ENCODE peak calls at places on chromosome 17, in seven cellular contexts. O is osteocyte; B is testis; G is CD4-positive, alpha-beta T cell; K is brain microvascular endothelial cell; Z is tibial artery; F is Caco-2. I is an unnamed sample.

GRCh38 chr17:50918933-50919296 is 52.8 kb upstream of the TOB1 start:
- DNase-seq in G (no peak), O (no peak), K (no peak), Z (no peak), B (no peak), F (no peak), I (no peak)

GRCh38 chr17:17826942-17827785 is 9.6 kb downstream of the SREBF1 start:
- DNase-seq in G (no peak), F (no peak), K (no peak), O (no peak), Z (no peak), B (no peak), I (no peak)

GRCh38 chr17:63699638-63700527 is at the start of gene LIMD2:
- DNase-seq in B (peak; percentile 30), G (peak; percentile 91), O (no peak), K (no peak), F (no peak), Z (no peak), I (no peak)

GRCh38 chr17:82405051-82405450 is 13.1 kb upstream of the HEXD start:
- DNase-seq in K (no peak), Z (no peak), O (no peak), G (no peak), B (no peak), F (no peak), I (no peak)

GRCh38 chr17:67836205-67836987 is 11.1 kb downstream of the BPTF start:
- DNase-seq in O (no peak), B (no peak), K (peak; percentile 28), Z (no peak), G (no peak), F (no peak), I (no peak)

GRCh38 chr17:42577532-42578281 is at the start of gene PSMC3IP:
- DNase-seq in G (peak; percentile 93), K (peak; percentile 92), Z (peak; percentile 96), F (peak; percentile 95), B (peak; percentile 97), O (peak; percentile 97), I (peak; percentile 94)

GRCh38 chr17:39781028-39781800 is 43.5 kb downstream of the GRB7 start:
- DNase-seq in B (no peak), Z (no peak), G (no peak), K (no peak), F (no peak), O (no peak), I (no peak)

GRCh38 chr17:35740997-35741931 is 9.8 kb downstream of the RASL10B start:
- DNase-seq in G (no peak), K (no peak), B (peak; percentile 27), F (no peak), O (no peak), Z (no peak), I (no peak)

GRCh38 chr17:62705781-62706597 is 78.5 kb downstream of the MRC2 start:
- DNase-seq in Z (no peak), O (no peak), K (no peak), G (no peak), B (peak; percentile 84), F (no peak), I (no peak)

GRCh38 chr17:3739422-3740124 is 15.9 kb downstream of the HASPIN start:
- DNase-seq in K (no peak), F (no peak), O (no peak), Z (no peak), G (no peak), B (no peak), I (no peak)

GRCh38 chr17:57271821-57272220 is 15.5 kb downstream of the MSI2 start:
- DNase-seq in B (no peak), K (no peak), F (no peak), O (no peak), Z (no peak), G (no peak), I (no peak)

GRCh38 chr17:80526116-80526910 is 18.3 kb upstream of the RPTOR start:
- DNase-seq in K (no peak), B (no peak), Z (no peak), O (no peak), G (no peak), F (no peak), I (no peak)
- TF ChIP-seq CTCF in K (no peak), B (no peak), Z (no peak), O (no peak), G (no peak), F (no peak), I (no peak)

GRCh38 chr17:41498276-41498675 is 7.1 kb downstream of the KRT13 start:
- DNase-seq in K (no peak), Z (no peak), F (no peak), G (no peak), B (no peak), O (no peak), I (no peak)
- TF ChIP-seq CTCF in K (no peak), Z (no peak), F (no peak), G (no peak), B (no peak), O (no peak), I (no peak)

GRCh38 chr17:70622382-70623260 is 453.3 kb downstream of the KCNJ2 start:
- DNase-seq in K (peak; percentile 15), F (peak; percentile 50), O (no peak), Z (no peak), G (no peak), B (peak; percentile 31), I (no peak)
- TF ChIP-seq CTCF in K (peak; percentile 86), F (peak; percentile 80), O (peak; percentile 70), Z (no peak), G (no peak), B (no peak), I (peak; percentile 79)

GRCh38 chr17:9906616-9907015 is 1.5 kb upstream of the RCVRN start:
- DNase-seq in Z (no peak), G (no peak), K (no peak), F (no peak), O (no peak), B (no peak), I (no peak)

GRCh38 chr17:9907131-9907530 is 2.1 kb upstream of the RCVRN start:
- DNase-seq in G (no peak), K (no peak), O (no peak), F (no peak), Z (no peak), B (no peak), I (no peak)

GRCh38 chr17:9904277-9905077 is 594 bp downstream of the RCVRN start:
- DNase-seq in F (no peak), B (no peak), G (no peak), K (no peak), Z (no peak), O (no peak), I (no peak)

GRCh38 chr17:9905078-9905415 is at the start of gene RCVRN:
- DNase-seq in O (no peak), Z (no peak), B (no peak), K (no peak), G (no peak), F (no peak), I (no peak)

DNA sequence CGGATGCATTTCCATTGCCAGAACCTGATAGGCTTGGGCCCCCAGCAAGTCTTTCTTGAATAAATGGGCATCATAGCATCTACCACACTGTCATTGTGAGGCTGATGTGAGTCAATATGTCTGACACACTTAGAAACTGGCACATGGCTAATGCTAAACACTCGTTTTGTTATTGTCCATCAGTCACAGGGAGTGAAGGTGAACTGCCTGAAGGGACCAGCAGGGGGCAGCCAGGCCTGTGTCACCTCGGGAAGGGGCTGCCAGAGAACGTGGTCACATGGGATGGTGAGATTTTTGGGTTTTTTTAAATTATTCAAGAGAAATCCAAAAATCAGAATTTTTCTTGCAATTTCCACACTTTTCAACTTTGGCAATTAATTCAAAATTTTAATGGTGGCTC is 831 bp upstream of the RCVRN start:
- DNase-seq in B (peak; percentile 67), G (no peak), F (no peak), O (no peak), K (no peak), Z (peak; percentile 50), I (no peak)
- TF ChIP-seq CTCF in B (peak; percentile 46), G (no peak), F (peak; percentile 21), O (peak; percentile 54), K (peak; percentile 63), Z (peak; percentile 26), I (peak; percentile 76)

GRCh38 chr17:14061666-14062560 is 7.4 kb upstream of the COX10 start:
- DNase-seq in F (no peak), K (peak; percentile 65), B (no peak), G (no peak), Z (no peak), O (no peak), I (no peak)
- TF ChIP-seq CTCF in F (no peak), K (peak; percentile 36), B (no peak), G (no peak), Z (no peak), O (no peak), I (no peak)

DNA sequence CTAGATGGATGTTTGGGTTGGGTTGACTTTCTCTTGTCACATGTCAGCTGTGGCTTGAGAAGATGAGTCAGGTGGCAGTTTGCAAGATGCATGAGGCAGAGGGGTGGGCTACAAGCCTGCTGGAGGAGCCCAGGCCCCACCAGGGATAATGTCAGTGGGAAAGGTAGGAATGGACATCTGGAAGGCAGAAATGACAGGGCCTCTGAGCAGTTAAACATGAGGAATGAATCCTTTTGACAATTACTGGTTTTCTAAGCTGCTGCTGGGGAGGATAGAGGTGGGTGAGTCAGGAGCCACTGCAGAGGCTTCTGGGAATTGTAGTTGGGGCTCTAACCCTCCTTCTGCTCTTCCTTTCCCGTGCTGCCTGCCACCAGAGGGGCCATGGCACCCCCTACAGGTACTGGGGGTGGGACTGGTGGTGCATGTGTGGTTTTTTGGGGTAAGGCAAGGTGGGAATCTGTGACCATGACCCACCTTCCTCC is 15.7 kb downstream of the SLC52A1 start:
- DNase-seq in O (no peak), Z (no peak), F (no peak), G (peak; percentile 51), K (no peak), B (no peak), I (no peak)
- TF ChIP-seq CTCF in O (no peak), Z (no peak), F (no peak), G (peak; percentile 29), K (peak; percentile 37), B (no peak), I (no peak)

GRCh38 chr17:72433797-72434196 is 313.0 kb downstream of the SOX9 start:
- DNase-seq in O (no peak), G (no peak), Z (no peak), K (no peak), F (no peak), B (no peak), I (no peak)

GRCh38 chr17:72432143-72432604 is 311.4 kb downstream of the SOX9 start:
- DNase-seq in B (peak; percentile 23), K (no peak), G (no peak), Z (no peak), F (no peak), O (no peak), I (no peak)

GRCh38 chr17:72429066-72429638 is 308.3 kb downstream of the SOX9 start:
- DNase-seq in F (no peak), K (no peak), G (no peak), Z (no peak), O (no peak), B (no peak), I (no peak)

GRCh38 chr17:72432881-72433280 is 312.1 kb downstream of the SOX9 start:
- DNase-seq in K (no peak), B (no peak), O (no peak), F (no peak), Z (no peak), G (no peak), I (no peak)

GRCh38 chr17:72430611-72431432 is 310.0 kb downstream of the SOX9 start:
- DNase-seq in G (no peak), B (peak; percentile 21), F (peak; percentile 47), O (no peak), Z (no peak), K (no peak), I (no peak)
- TF ChIP-seq CTCF in G (no peak), B (no peak), F (peak; percentile 35), O (peak; percentile 10), Z (no peak), K (peak; percentile 46), I (no peak)

I was measured in type B pancreatic cell.